ENCODE peak calls at places on chromosome 6, in six cellular contexts. Z is choroid plexus epithelial cell, U is GM18507, A is SHP77 treated with DMSO at 0.1 percent for 48 hours, E is posterior cingulate gyrus, Q is heart right ventricle. I is an unnamed sample.

GRCh38 chr6:25054469-25054868 is 118.7 kb upstream of the RIPOR2 start:
- DNase-seq in Z (peak; percentile 82), U (no peak), A (no peak), E (no peak), Q (no peak), I (no peak)

GRCh38 chr6:30687659-30688431 is 1.4 kb upstream of the PPP1R18 start:
- DNase-seq in Z (peak; percentile 48), U (no peak), A (no peak), E (no peak), Q (peak; percentile 63), I (peak; percentile 66)

GRCh38 chr6:85995339-85996033 is 352.8 kb upstream of the SYNCRIP start:
- DNase-seq in Z (no peak), U (no peak), A (no peak), E (no peak), Q (no peak), I (no peak)

GRCh38 chr6:36285187-36285612 is 15.3 kb downstream of the PNPLA1 start:
- DNase-seq in Z (no peak), U (no peak), A (no peak), E (no peak), Q (no peak), I (no peak)

GRCh38 chr6:624979-625378 is 31.9 kb downstream of the HUS1B start:
- DNase-seq in Z (peak; percentile 70), U (no peak), A (no peak), E (no peak), Q (no peak), I (no peak)

GRCh38 chr6:6004147-6004995 is 2.4 kb downstream of the NRN1 start:
- DNase-seq in Z (no peak), U (no peak), A (no peak), E (no peak), Q (no peak), I (no peak)

GRCh38 chr6:15327271-15327670 is 81.4 kb downstream of the JARID2 start:
- DNase-seq in Z (no peak), U (no peak), A (no peak), E (no peak), Q (no peak), I (no peak)

GRCh38 chr6:35258858-35259193 is 709 bp upstream of the ZNF76 start:
- DNase-seq in Z (peak; percentile 69), U (no peak), A (no peak), E (peak; percentile 12), Q (peak; percentile 31), I (no peak)

GRCh38 chr6:110528051-110528929 is 51.9 kb upstream of the SLC22A16 start:
- DNase-seq in Z (peak; percentile 83), U (peak; percentile 36), A (peak; percentile 26), E (peak; percentile 57), Q (peak; percentile 51), I (peak; percentile 54)

GRCh38 chr6:135801755-135802154 is 49.7 kb upstream of the PDE7B start:
- DNase-seq in Z (no peak), U (no peak), A (no peak), E (no peak), Q (no peak), I (no peak)

GRCh38 chr6:118752803-118753202 is 101.4 kb upstream of the CEP85L start:
- DNase-seq in Z (no peak), U (no peak), A (no peak), E (no peak), Q (no peak), I (no peak)

GRCh38 chr6:161316531-161316930 is 42.7 kb upstream of the AGPAT4 start:
- DNase-seq in Z (no peak), U (no peak), A (no peak), E (no peak), Q (no peak), I (no peak)

GRCh38 chr6:16769131-16769985 is 8.1 kb upstream of the ATXN1 start:
- DNase-seq in Z (peak; percentile 89), U (no peak), A (no peak), E (no peak), Q (peak; percentile 66), I (peak; percentile 31)

GRCh38 chr6:111989743-111990142 is 64.2 kb upstream of the CCN6 start:
- DNase-seq in Z (no peak), U (no peak), A (no peak), E (no peak), Q (no peak), I (no peak)

GRCh38 chr6:30842754-30843610 is 41.3 kb upstream of the DDR1 start:
- DNase-seq in Z (peak; percentile 74), U (no peak), A (no peak), E (no peak), Q (no peak), I (no peak)

GRCh38 chr6:95266537-95267258 is 310.6 kb upstream of the MANEA start:
- DNase-seq in Z (peak; percentile 34), U (no peak), A (no peak), E (no peak), Q (no peak), I (no peak)

GRCh38 chr6:154386848-154387717 is 30.5 kb upstream of the IPCEF1 start:
- DNase-seq in Z (peak; percentile 92), U (no peak), A (no peak), E (no peak), Q (no peak), I (no peak)

GRCh38 chr6:4341078-4341797 is 205.9 kb upstream of the ECI2 start:
- DNase-seq in Z (no peak), U (no peak), A (no peak), E (no peak), Q (no peak), I (no peak)

GRCh38 chr6:168908166-168908565 is 345.5 kb downstream of the THBS2 start:
- DNase-seq in Z (peak; percentile 62), U (no peak), A (no peak), E (no peak), Q (no peak), I (no peak)

GRCh38 chr6:104003803-104004516 is 855.8 kb downstream of the HACE1 start:
- DNase-seq in Z (no peak), U (no peak), A (no peak), E (no peak), Q (no peak), I (no peak)

GRCh38 chr6:41268478-41268877 is 18.0 kb downstream of the TREM1 start:
- DNase-seq in Z (no peak), U (no peak), A (no peak), E (no peak), Q (no peak), I (no peak)

GRCh38 chr6:124962617-124963415 is 579 bp downstream of the RNF217 start:
- DNase-seq in Z (no peak), U (no peak), A (no peak), E (peak; percentile 66), Q (peak; percentile 36), I (peak; percentile 41)

GRCh38 chr6:4973972-4974885 is 29.6 kb downstream of the RPP40 start:
- DNase-seq in Z (peak; percentile 63), U (no peak), A (no peak), E (peak; percentile 13), Q (peak; percentile 8), I (peak; percentile 37)